ENCODE peak calls at places on chromosome 2, in nine cellular contexts. One of them, this sample, is unnamed.

GRCh38 chr2:118278046-118278445 is 189.8 kb downstream of the INSIG2 start:
- DNase-seq in hippocampal formation: no peak
- DNase-seq in KBM-7: no peak
- DNase-seq in HCT116: no peak
- DNase-seq in GM23248: no peak
- DNase-seq in stimulated activated CD4-positive, alpha-beta T cell treated with anti-CD3 and anti-CD28 coated beads, Interleukin-15, amount 100 ng/mL, for 24 hours: no peak
- DNase-seq in breast epithelium: no peak
- DNase-seq in effector memory CD4-positive, alpha-beta T cell: no peak
- DNase-seq in PC-3: no peak
- DNase-seq in this sample: no peak

GRCh38 chr2:177242136-177242987 is 22.2 kb downstream of the NFE2L2 start:
- DNase-seq in stimulated activated CD4-positive, alpha-beta T cell treated with anti-CD3 and anti-CD28 coated beads, Interleukin-15, amount 100 ng/mL, for 24 hours: no peak
- DNase-seq in PC-3: peak
- DNase-seq in hippocampal formation: no peak
- DNase-seq in KBM-7: peak
- DNase-seq in HCT116: peak
- DNase-seq in GM23248: peak
- DNase-seq in effector memory CD4-positive, alpha-beta T cell: no peak
- DNase-seq in breast epithelium: no peak
- DNase-seq in this sample: no peak

GRCh38 chr2:98787700-98788099 is 56.8 kb upstream of the MGAT4A start:
- DNase-seq in hippocampal formation: no peak
- DNase-seq in breast epithelium: no peak
- DNase-seq in GM23248: no peak
- DNase-seq in PC-3: no peak
- DNase-seq in HCT116: no peak
- DNase-seq in stimulated activated CD4-positive, alpha-beta T cell treated with anti-CD3 and anti-CD28 coated beads, Interleukin-15, amount 100 ng/mL, for 24 hours: no peak
- DNase-seq in KBM-7: no peak
- DNase-seq in effector memory CD4-positive, alpha-beta T cell: no peak
- DNase-seq in this sample: no peak

GRCh38 chr2:163655672-163656071 is 80.1 kb downstream of the FIGN start:
- DNase-seq in breast epithelium: no peak
- DNase-seq in KBM-7: no peak
- DNase-seq in hippocampal formation: no peak
- DNase-seq in GM23248: no peak
- DNase-seq in effector memory CD4-positive, alpha-beta T cell: no peak
- DNase-seq in HCT116: no peak
- DNase-seq in stimulated activated CD4-positive, alpha-beta T cell treated with anti-CD3 and anti-CD28 coated beads, Interleukin-15, amount 100 ng/mL, for 24 hours: no peak
- DNase-seq in PC-3: no peak
- DNase-seq in this sample: no peak

GRCh38 chr2:84942964-84943421 is 28.0 kb upstream of the KCMF1 start:
- DNase-seq in PC-3: peak
- DNase-seq in breast epithelium: no peak
- DNase-seq in KBM-7: no peak
- DNase-seq in hippocampal formation: no peak
- DNase-seq in stimulated activated CD4-positive, alpha-beta T cell treated with anti-CD3 and anti-CD28 coated beads, Interleukin-15, amount 100 ng/mL, for 24 hours: no peak
- DNase-seq in HCT116: no peak
- DNase-seq in effector memory CD4-positive, alpha-beta T cell: no peak
- DNase-seq in GM23248: peak
- DNase-seq in this sample: no peak

GRCh38 chr2:46029332-46029811 is 267.8 kb upstream of the EPAS1 start:
- DNase-seq in GM23248: peak
- DNase-seq in KBM-7: no peak
- DNase-seq in PC-3: peak
- DNase-seq in HCT116: no peak
- DNase-seq in hippocampal formation: no peak
- DNase-seq in effector memory CD4-positive, alpha-beta T cell: no peak
- DNase-seq in stimulated activated CD4-positive, alpha-beta T cell treated with anti-CD3 and anti-CD28 coated beads, Interleukin-15, amount 100 ng/mL, for 24 hours: no peak
- DNase-seq in breast epithelium: no peak
- DNase-seq in this sample: no peak

GRCh38 chr2:27296466-27296865 is 11.8 kb downstream of the UCN start:
- DNase-seq in KBM-7: no peak
- DNase-seq in stimulated activated CD4-positive, alpha-beta T cell treated with anti-CD3 and anti-CD28 coated beads, Interleukin-15, amount 100 ng/mL, for 24 hours: no peak
- DNase-seq in effector memory CD4-positive, alpha-beta T cell: no peak
- DNase-seq in HCT116: no peak
- DNase-seq in GM23248: peak
- DNase-seq in hippocampal formation: no peak
- DNase-seq in breast epithelium: no peak
- DNase-seq in PC-3: no peak
- DNase-seq in this sample: no peak

GRCh38 chr2:148887349-148888002 is 12.4 kb downstream of the KIF5C start:
- DNase-seq in KBM-7: no peak
- DNase-seq in stimulated activated CD4-positive, alpha-beta T cell treated with anti-CD3 and anti-CD28 coated beads, Interleukin-15, amount 100 ng/mL, for 24 hours: no peak
- DNase-seq in breast epithelium: no peak
- DNase-seq in GM23248: peak
- DNase-seq in hippocampal formation: no peak
- DNase-seq in PC-3: no peak
- DNase-seq in HCT116: no peak
- DNase-seq in effector memory CD4-positive, alpha-beta T cell: no peak
- DNase-seq in this sample: no peak

GRCh38 chr2:125405816-125406215 is 1250.1 kb upstream of the GYPC start:
- DNase-seq in PC-3: peak
- DNase-seq in hippocampal formation: no peak
- DNase-seq in breast epithelium: no peak
- DNase-seq in HCT116: no peak
- DNase-seq in GM23248: peak
- DNase-seq in effector memory CD4-positive, alpha-beta T cell: no peak
- DNase-seq in stimulated activated CD4-positive, alpha-beta T cell treated with anti-CD3 and anti-CD28 coated beads, Interleukin-15, amount 100 ng/mL, for 24 hours: no peak
- DNase-seq in KBM-7: no peak
- DNase-seq in this sample: no peak

GRCh38 chr2:675460-675859 is 1.7 kb downstream of the TMEM18 start:
- DNase-seq in PC-3: no peak
- DNase-seq in GM23248: no peak
- DNase-seq in effector memory CD4-positive, alpha-beta T cell: no peak
- DNase-seq in breast epithelium: no peak
- DNase-seq in stimulated activated CD4-positive, alpha-beta T cell treated with anti-CD3 and anti-CD28 coated beads, Interleukin-15, amount 100 ng/mL, for 24 hours: no peak
- DNase-seq in KBM-7: no peak
- DNase-seq in hippocampal formation: no peak
- DNase-seq in HCT116: no peak
- DNase-seq in this sample: no peak

GRCh38 chr2:234996467-234997270 is 44.9 kb downstream of the SH3BP4 start:
- DNase-seq in breast epithelium: no peak
- DNase-seq in effector memory CD4-positive, alpha-beta T cell: no peak
- DNase-seq in HCT116: no peak
- DNase-seq in stimulated activated CD4-positive, alpha-beta T cell treated with anti-CD3 and anti-CD28 coated beads, Interleukin-15, amount 100 ng/mL, for 24 hours: no peak
- DNase-seq in hippocampal formation: no peak
- DNase-seq in PC-3: peak
- DNase-seq in GM23248: peak
- DNase-seq in KBM-7: no peak
- DNase-seq in this sample: no peak

GRCh38 chr2:195842932-195843331 is 185.9 kb downstream of the SLC39A10 start:
- DNase-seq in HCT116: no peak
- DNase-seq in KBM-7: no peak
- DNase-seq in PC-3: no peak
- DNase-seq in hippocampal formation: no peak
- DNase-seq in GM23248: no peak
- DNase-seq in stimulated activated CD4-positive, alpha-beta T cell treated with anti-CD3 and anti-CD28 coated beads, Interleukin-15, amount 100 ng/mL, for 24 hours: no peak
- DNase-seq in breast epithelium: no peak
- DNase-seq in effector memory CD4-positive, alpha-beta T cell: no peak
- DNase-seq in this sample: no peak

GRCh38 chr2:100793982-100794381 is 26.0 kb upstream of the NPAS2 start:
- DNase-seq in KBM-7: no peak
- DNase-seq in HCT116: peak
- DNase-seq in hippocampal formation: no peak
- DNase-seq in effector memory CD4-positive, alpha-beta T cell: no peak
- DNase-seq in PC-3: no peak
- DNase-seq in stimulated activated CD4-positive, alpha-beta T cell treated with anti-CD3 and anti-CD28 coated beads, Interleukin-15, amount 100 ng/mL, for 24 hours: no peak
- DNase-seq in GM23248: no peak
- DNase-seq in breast epithelium: no peak
- DNase-seq in this sample: no peak

This sample was measured in C1 segment of cervical spinal cord.